ENCODE peak calls at places on chromosomes 4 and X, in seven cellular contexts. One of them, this sample, is unnamed.

GRCh38 chr4:107989537-107990386 is at the start of gene HADH:
- DNase-seq in sciatic nerve: peak
- DNase-seq in A549: peak
- DNase-seq in H9: peak
- DNase-seq in mesendoderm: peak
- DNase-seq in HS-5: no peak
- DNase-seq in activated T-helper 9 cell treated with anti-CD3 and anti-CD28 coated beads, Interleukin-2, amount 50 U/mL, for 16 hours: peak
- DNase-seq in this sample: peak

GRCh38 chrX:20477836-20478532 is 211.3 kb upstream of the RPS6KA3 start:
- DNase-seq in sciatic nerve: no peak
- DNase-seq in A549: no peak
- DNase-seq in H9: no peak
- DNase-seq in mesendoderm: no peak
- DNase-seq in HS-5: no peak
- DNase-seq in activated T-helper 9 cell treated with anti-CD3 and anti-CD28 coated beads, Interleukin-2, amount 50 U/mL, for 16 hours: no peak
- DNase-seq in this sample: no peak

GRCh38 chr4:78601013-78601412 is 49.4 kb downstream of the ANXA3 start:
- DNase-seq in sciatic nerve: no peak
- DNase-seq in A549: no peak
- DNase-seq in H9: no peak
- DNase-seq in mesendoderm: no peak
- DNase-seq in HS-5: no peak
- DNase-seq in activated T-helper 9 cell treated with anti-CD3 and anti-CD28 coated beads, Interleukin-2, amount 50 U/mL, for 16 hours: no peak
- DNase-seq in this sample: no peak

GRCh38 chr4:118797558-118798142 is 38.3 kb downstream of the SEC24D start:
- DNase-seq in sciatic nerve: no peak
- DNase-seq in A549: no peak
- DNase-seq in H9: no peak
- DNase-seq in mesendoderm: no peak
- DNase-seq in HS-5: no peak
- DNase-seq in activated T-helper 9 cell treated with anti-CD3 and anti-CD28 coated beads, Interleukin-2, amount 50 U/mL, for 16 hours: no peak
- DNase-seq in this sample: no peak

GRCh38 chrX:36986231-36986630 is 21.9 kb upstream of the FAM47C start:
- DNase-seq in sciatic nerve: no peak
- DNase-seq in A549: no peak
- DNase-seq in H9: peak
- DNase-seq in mesendoderm: no peak
- DNase-seq in HS-5: no peak
- DNase-seq in activated T-helper 9 cell treated with anti-CD3 and anti-CD28 coated beads, Interleukin-2, amount 50 U/mL, for 16 hours: no peak
- DNase-seq in this sample: peak

GRCh38 chrX:65451663-65452062 is 82.9 kb downstream of the LAS1L start:
- DNase-seq in sciatic nerve: no peak
- DNase-seq in A549: peak
- DNase-seq in H9: no peak
- DNase-seq in mesendoderm: peak
- DNase-seq in HS-5: no peak
- DNase-seq in activated T-helper 9 cell treated with anti-CD3 and anti-CD28 coated beads, Interleukin-2, amount 50 U/mL, for 16 hours: no peak
- DNase-seq in this sample: peak

GRCh38 chrX:151711787-151712186 is 4.0 kb upstream of the FATE1 start:
- DNase-seq in sciatic nerve: no peak
- DNase-seq in A549: no peak
- DNase-seq in H9: peak
- DNase-seq in mesendoderm: peak
- DNase-seq in HS-5: no peak
- DNase-seq in activated T-helper 9 cell treated with anti-CD3 and anti-CD28 coated beads, Interleukin-2, amount 50 U/mL, for 16 hours: no peak
- DNase-seq in this sample: no peak

GRCh38 chr4:174702974-174703478 is 126.0 kb downstream of the GLRA3 start:
- DNase-seq in sciatic nerve: no peak
- DNase-seq in A549: no peak
- DNase-seq in H9: no peak
- DNase-seq in mesendoderm: peak
- DNase-seq in HS-5: no peak
- DNase-seq in activated T-helper 9 cell treated with anti-CD3 and anti-CD28 coated beads, Interleukin-2, amount 50 U/mL, for 16 hours: no peak
- DNase-seq in this sample: no peak

GRCh38 chr4:173509031-173510001 is 20.7 kb downstream of the HAND2 start:
- DNase-seq in sciatic nerve: no peak
- DNase-seq in A549: no peak
- DNase-seq in H9: no peak
- DNase-seq in mesendoderm: peak
- DNase-seq in HS-5: no peak
- DNase-seq in activated T-helper 9 cell treated with anti-CD3 and anti-CD28 coated beads, Interleukin-2, amount 50 U/mL, for 16 hours: no peak
- DNase-seq in this sample: peak

GRCh38 chrX:97267376-97267775 is 383.7 kb downstream of the RPA4 start:
- DNase-seq in sciatic nerve: no peak
- DNase-seq in A549: no peak
- DNase-seq in H9: no peak
- DNase-seq in mesendoderm: no peak
- DNase-seq in HS-5: no peak
- DNase-seq in activated T-helper 9 cell treated with anti-CD3 and anti-CD28 coated beads, Interleukin-2, amount 50 U/mL, for 16 hours: no peak
- DNase-seq in this sample: no peak

GRCh38 chr4:100198061-100198460 is 7.8 kb upstream of the DDIT4L start:
- DNase-seq in sciatic nerve: no peak
- DNase-seq in A549: no peak
- DNase-seq in H9: no peak
- DNase-seq in mesendoderm: no peak
- DNase-seq in HS-5: no peak
- DNase-seq in activated T-helper 9 cell treated with anti-CD3 and anti-CD28 coated beads, Interleukin-2, amount 50 U/mL, for 16 hours: no peak
- DNase-seq in this sample: no peak

GRCh38 chr4:38106301-38106700 is 146.1 kb downstream of the PTTG2 start:
- DNase-seq in sciatic nerve: no peak
- DNase-seq in A549: no peak
- DNase-seq in H9: no peak
- DNase-seq in mesendoderm: peak
- DNase-seq in HS-5: no peak
- DNase-seq in activated T-helper 9 cell treated with anti-CD3 and anti-CD28 coated beads, Interleukin-2, amount 50 U/mL, for 16 hours: no peak
- DNase-seq in this sample: no peak

GRCh38 chrX:109360301-109360700 is 121.6 kb downstream of the GUCY2F start:
- DNase-seq in sciatic nerve: no peak
- DNase-seq in A549: no peak
- DNase-seq in H9: no peak
- DNase-seq in mesendoderm: no peak
- DNase-seq in HS-5: no peak
- DNase-seq in activated T-helper 9 cell treated with anti-CD3 and anti-CD28 coated beads, Interleukin-2, amount 50 U/mL, for 16 hours: no peak
- DNase-seq in this sample: no peak

GRCh38 chr4:88275516-88275915 is 8.8 kb downstream of the PPM1K start:
- DNase-seq in sciatic nerve: no peak
- DNase-seq in A549: no peak
- DNase-seq in H9: no peak
- DNase-seq in mesendoderm: no peak
- DNase-seq in HS-5: no peak
- DNase-seq in activated T-helper 9 cell treated with anti-CD3 and anti-CD28 coated beads, Interleukin-2, amount 50 U/mL, for 16 hours: no peak
- DNase-seq in this sample: no peak

GRCh38 chr4:120636120-120636630 is 286.4 kb downstream of the PRDM5 start:
- DNase-seq in sciatic nerve: no peak
- DNase-seq in A549: no peak
- DNase-seq in H9: no peak
- DNase-seq in mesendoderm: no peak
- DNase-seq in HS-5: no peak
- DNase-seq in activated T-helper 9 cell treated with anti-CD3 and anti-CD28 coated beads, Interleukin-2, amount 50 U/mL, for 16 hours: no peak
- DNase-seq in this sample: no peak

GRCh38 chr4:36208884-36209473 is 35.3 kb downstream of the ARAP2 start:
- DNase-seq in sciatic nerve: no peak
- DNase-seq in A549: no peak
- DNase-seq in H9: no peak
- DNase-seq in mesendoderm: no peak
- DNase-seq in HS-5: no peak
- DNase-seq in activated T-helper 9 cell treated with anti-CD3 and anti-CD28 coated beads, Interleukin-2, amount 50 U/mL, for 16 hours: no peak
- DNase-seq in this sample: no peak

GRCh38 chr4:26860157-26860921 is at the start of gene STIM2:
- DNase-seq in sciatic nerve: peak
- DNase-seq in A549: peak
- DNase-seq in H9: peak
- DNase-seq in mesendoderm: peak
- DNase-seq in HS-5: peak
- DNase-seq in activated T-helper 9 cell treated with anti-CD3 and anti-CD28 coated beads, Interleukin-2, amount 50 U/mL, for 16 hours: peak
- DNase-seq in this sample: peak

GRCh38 chr4:60817609-60818008 is 382.5 kb upstream of the ADGRL3 start:
- DNase-seq in sciatic nerve: no peak
- DNase-seq in A549: no peak
- DNase-seq in H9: no peak
- DNase-seq in mesendoderm: no peak
- DNase-seq in HS-5: no peak
- DNase-seq in activated T-helper 9 cell treated with anti-CD3 and anti-CD28 coated beads, Interleukin-2, amount 50 U/mL, for 16 hours: no peak
- DNase-seq in this sample: no peak

This sample was measured in iPS-NIHi11.